ENCODE peak calls at places on chromosomes 11 and 22, in six cellular contexts. T is neuronal stem cell, L is IMR-90, A is H9, W is H1, S is mesenchymal stem cell. F is an unnamed sample.

GRCh38 chr22:39405346-39406085 is 5.9 kb downstream of the TAB1 start:
- DNase-seq in L (peak; percentile 65), S (no peak), A (no peak), T (no peak), W (no peak), F (no peak)

GRCh38 chr11:1165256-1166041 is 7.7 kb downstream of the MUC5AC start:
- DNase-seq in L (no peak), A (no peak), T (no peak), S (no peak), W (no peak), F (no peak)

GRCh38 chr11:120172054-120172881 is 34.4 kb upstream of the TRIM29 start:
- DNase-seq in S (peak; percentile 67), L (peak; percentile 60), A (peak; percentile 86), T (peak; percentile 56), W (peak; percentile 79), F (peak; percentile 49)

GRCh38 chr22:42296381-42296853 is 26.0 kb upstream of the TCF20 start:
- DNase-seq in T (no peak), W (no peak), S (no peak), A (no peak), L (no peak), F (no peak)

GRCh38 chr22:19634206-19634536 is 80.1 kb upstream of the SEPTIN5 start:
- DNase-seq in L (no peak), S (no peak), W (no peak), A (no peak), T (no peak), F (no peak)

GRCh38 chr11:12157241-12157661 is 46.9 kb downstream of the MICAL2 start:
- DNase-seq in A (no peak), T (no peak), W (no peak), L (peak; percentile 84), S (peak; percentile 85), F (no peak)

GRCh38 chr11:57349491-57350274 is 11.5 kb downstream of the P2RX3 start:
- DNase-seq in L (peak; percentile 33), T (peak; percentile 76), S (peak; percentile 48), W (peak; percentile 98), A (peak; percentile 86), F (peak; percentile 39)

GRCh38 chr11:106152013-106152412 is 74.6 kb downstream of the AASDHPPT start:
- DNase-seq in L (peak; percentile 17), S (peak; percentile 13), A (peak; percentile 31), W (no peak), T (no peak), F (peak; percentile 21)

GRCh38 chr11:126403039-126403438 is 47.6 kb downstream of the ST3GAL4 start:
- DNase-seq in S (no peak), A (peak; percentile 53), W (no peak), L (no peak), T (no peak), F (peak; percentile 98)

GRCh38 chr11:19935507-19935906 is 222.9 kb downstream of the NAV2 start:
- DNase-seq in A (peak; percentile 71), L (peak; percentile 86), S (peak; percentile 56), W (no peak), T (peak; percentile 83), F (peak; percentile 35)

GRCh38 chr11:134904103-134904502 is 492.1 kb upstream of the B3GAT1 start:
- DNase-seq in S (no peak), A (no peak), W (no peak), L (no peak), T (no peak), F (no peak)

GRCh38 chr11:118868659-118869058 is 15.0 kb upstream of the CXCR5 start:
- DNase-seq in S (no peak), A (no peak), W (no peak), L (no peak), T (no peak), F (no peak)

GRCh38 chr11:41113160-41113559 is 346.3 kb downstream of the LRRC4C start:
- DNase-seq in L (no peak), W (no peak), A (no peak), S (no peak), T (no peak), F (no peak)

GRCh38 chr11:561148-562003 is 606 bp downstream of the RASSF7 start:
- DNase-seq in W (peak; percentile 64), A (no peak), T (no peak), S (no peak), L (no peak), F (no peak)

GRCh38 chr11:118690553-118691304 is 11.3 kb upstream of the TREH start:
- DNase-seq in W (no peak), T (no peak), A (no peak), L (no peak), S (no peak), F (no peak)

GRCh38 chr22:37425800-37426531 is 1.3 kb downstream of the ELFN2 start:
- DNase-seq in L (peak; percentile 45), T (no peak), A (peak; percentile 73), W (peak; percentile 70), S (peak; percentile 65), F (no peak)

GRCh38 chr11:65827774-65828156 is 6.0 kb upstream of the SNX32 start:
- DNase-seq in S (peak; percentile 71), W (no peak), L (peak; percentile 44), T (no peak), A (no peak), F (no peak)

GRCh38 chr11:134466035-134466908 is 54.2 kb upstream of the B3GAT1 start:
- DNase-seq in L (no peak), S (no peak), T (peak; percentile 12), A (peak; percentile 66), W (peak; percentile 55), F (no peak)

DNA sequence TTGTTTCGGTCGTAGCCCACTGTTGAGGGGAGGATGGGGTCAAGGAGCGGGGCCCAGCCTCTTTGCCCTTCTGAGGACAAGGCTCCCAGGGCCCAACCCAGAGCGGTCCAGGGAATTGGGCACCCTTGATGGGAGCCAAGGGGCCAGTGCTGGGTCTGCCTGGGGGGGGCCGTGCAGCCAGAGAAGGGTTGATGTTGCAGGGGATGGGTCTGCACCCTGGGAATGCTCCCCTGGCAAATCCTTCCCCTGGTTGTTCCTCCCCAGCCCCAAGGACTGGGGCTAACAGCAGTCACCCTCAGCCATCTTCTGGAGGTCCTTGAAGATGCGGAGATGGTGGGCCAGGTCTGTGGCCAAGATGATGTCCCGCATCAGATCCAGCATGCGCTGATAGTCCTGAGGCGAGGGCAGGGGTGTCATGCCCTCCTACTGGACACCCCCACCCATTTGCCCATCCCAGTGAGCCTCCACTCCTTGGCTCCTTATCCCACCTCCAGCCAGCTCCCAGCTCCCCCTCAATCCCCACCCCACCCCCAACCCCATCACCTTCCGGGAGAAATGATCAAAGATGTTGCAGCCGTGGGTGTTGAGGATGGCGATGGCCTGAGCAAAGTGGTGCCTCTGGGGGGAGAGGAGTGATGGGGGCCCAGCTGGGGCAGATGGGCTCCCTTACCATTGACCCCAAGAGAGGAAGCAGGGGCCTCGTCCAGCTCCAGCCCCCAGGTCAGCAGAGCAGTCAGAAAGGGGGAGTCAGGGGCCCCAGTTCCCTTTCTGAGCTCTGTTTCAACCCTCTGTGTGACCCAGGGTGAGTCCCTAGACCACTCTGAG is 95.0 kb downstream of the PDE2A start:
- DNase-seq in A (no peak), T (no peak), S (no peak), W (no peak), L (no peak), F (no peak)
- H3K14ac ChIP-seq in A (no peak overlapping the region), T (peak overlapping the region; percentile 23), S (no peak overlapping the region), W (no peak overlapping the region), L (no peak overlapping the region), F (no peak overlapping the region)

GRCh38 chr22:17973217-17973616 is 51.1 kb downstream of the MICAL3 start:
- DNase-seq in W (no peak), S (no peak), T (no peak), A (no peak), L (no peak), F (no peak)
- H3K9ac ChIP-seq in W (no peak overlapping the region), S (no peak overlapping the region), T (peak overlapping the region; percentile 38), A (no peak overlapping the region), L (no peak overlapping the region), F (no peak overlapping the region)

GRCh38 chr22:23501708-23502107 is 78.4 kb downstream of the IGLL1 start:
- DNase-seq in W (no peak), T (no peak), S (no peak), L (no peak), A (no peak), F (no peak)

GRCh38 chr22:23501244-23501643 is 78.8 kb downstream of the IGLL1 start:
- DNase-seq in T (no peak), S (no peak), A (no peak), W (no peak), L (no peak), F (no peak)

GRCh38 chr22:23500508-23501208 is 79.4 kb downstream of the IGLL1 start:
- DNase-seq in T (no peak), A (no peak), S (no peak), W (no peak), L (no peak), F (no peak)

GRCh38 chr22:23498811-23499798 is 81.0 kb downstream of the IGLL1 start:
- DNase-seq in L (no peak), A (no peak), S (no peak), W (peak; percentile 43), T (no peak), F (no peak)

DNA sequence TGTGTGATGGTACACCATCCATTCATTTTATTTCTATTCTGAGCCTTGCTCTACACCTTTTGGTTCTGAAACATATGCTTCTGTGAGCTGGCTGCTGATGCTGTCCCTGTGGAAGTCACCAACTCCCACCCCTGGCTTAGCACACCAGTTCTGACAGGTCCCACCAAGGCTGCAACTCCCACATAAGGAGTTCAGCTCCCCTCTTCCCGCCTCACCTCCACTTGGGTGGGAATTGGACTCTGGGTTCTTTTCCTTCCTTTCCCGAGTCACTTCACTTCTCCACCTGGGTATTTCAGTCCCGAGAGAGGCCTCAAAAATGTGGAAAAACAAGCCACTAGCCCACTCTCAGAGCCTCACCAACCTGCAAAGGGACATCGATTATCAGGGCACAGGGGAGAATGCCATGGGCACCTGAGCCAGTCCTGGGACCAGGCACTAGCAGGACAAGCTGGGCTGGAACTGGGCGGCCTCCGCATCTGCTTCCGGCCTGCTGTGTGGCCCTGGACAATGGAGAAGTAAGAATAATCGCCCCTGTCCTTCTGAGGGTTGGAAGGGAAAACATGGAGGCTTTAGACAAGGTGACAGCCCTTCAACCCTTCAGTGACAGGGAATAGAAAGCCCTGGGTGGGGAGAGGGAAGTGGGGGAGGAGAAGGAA is 80.1 kb downstream of the IGLL1 start:
- DNase-seq in A (no peak), T (no peak), S (no peak), L (no peak), W (no peak), F (no peak)
- H2AK5ac ChIP-seq in A (no peak overlapping the region), T (no peak overlapping the region), S (no peak overlapping the region), L (no peak overlapping the region), W (no peak overlapping the region), F (no peak overlapping the region)

GRCh38 chr11:82720267-82720666 is 13.4 kb downstream of the FAM181B start:
- DNase-seq in S (no peak), L (no peak), T (no peak), W (no peak), A (no peak), F (no peak)
- H3K14ac ChIP-seq in S (no peak overlapping the region), L (no peak overlapping the region), T (no peak overlapping the region), W (no peak overlapping the region), A (no peak overlapping the region), F (no peak overlapping the region)

F was measured in trophoblast cell.